ENCODE peak calls at places on chromosome 18, in seven cellular contexts. One of them, this sample, is unnamed.

GRCh38 chr18:29248856-29249255 is 1071.9 kb upstream of the CDH2 start:
- DNase-seq in SK-MEL-5: no peak
- DNase-seq in dermis microvascular lymphatic vessel endothelial cell: no peak
- DNase-seq in brain microvascular endothelial cell: no peak
- DNase-seq in RPMI7951: no peak
- DNase-seq in 8988T: no peak
- DNase-seq in GF-D8: no peak
- DNase-seq in this sample: no peak

GRCh38 chr18:62461591-62461990 is 61.2 kb upstream of the ZCCHC2 start:
- DNase-seq in brain microvascular endothelial cell: no peak
- DNase-seq in dermis microvascular lymphatic vessel endothelial cell: no peak
- DNase-seq in RPMI7951: no peak
- DNase-seq in SK-MEL-5: no peak
- DNase-seq in 8988T: no peak
- DNase-seq in GF-D8: no peak
- DNase-seq in this sample: no peak

GRCh38 chr18:22223263-22223960 is 54.0 kb downstream of the GATA6 start:
- DNase-seq in SK-MEL-5: no peak
- DNase-seq in GF-D8: no peak
- DNase-seq in dermis microvascular lymphatic vessel endothelial cell: peak
- DNase-seq in RPMI7951: peak
- DNase-seq in brain microvascular endothelial cell: peak
- DNase-seq in 8988T: peak
- DNase-seq in this sample: peak

GRCh38 chr18:45755936-45756335 is 32.0 kb downstream of the SLC14A1 start:
- DNase-seq in RPMI7951: peak
- DNase-seq in dermis microvascular lymphatic vessel endothelial cell: peak
- DNase-seq in SK-MEL-5: no peak
- DNase-seq in brain microvascular endothelial cell: peak
- DNase-seq in 8988T: no peak
- DNase-seq in GF-D8: no peak
- DNase-seq in this sample: no peak

GRCh38 chr18:10290244-10291240 is 163.9 kb upstream of the APCDD1 start:
- DNase-seq in RPMI7951: no peak
- DNase-seq in SK-MEL-5: no peak
- DNase-seq in brain microvascular endothelial cell: no peak
- DNase-seq in GF-D8: peak
- DNase-seq in 8988T: no peak
- DNase-seq in dermis microvascular lymphatic vessel endothelial cell: peak
- DNase-seq in this sample: no peak

GRCh38 chr18:7609617-7610016 is 42.5 kb downstream of the PTPRM start:
- DNase-seq in brain microvascular endothelial cell: no peak
- DNase-seq in RPMI7951: no peak
- DNase-seq in GF-D8: no peak
- DNase-seq in SK-MEL-5: no peak
- DNase-seq in dermis microvascular lymphatic vessel endothelial cell: no peak
- DNase-seq in 8988T: no peak
- DNase-seq in this sample: no peak

GRCh38 chr18:11419336-11419735 is 190.1 kb upstream of the SLC35G4 start:
- DNase-seq in brain microvascular endothelial cell: no peak
- DNase-seq in SK-MEL-5: no peak
- DNase-seq in 8988T: no peak
- DNase-seq in RPMI7951: no peak
- DNase-seq in GF-D8: no peak
- DNase-seq in dermis microvascular lymphatic vessel endothelial cell: peak
- DNase-seq in this sample: no peak

GRCh38 chr18:70422061-70422965 is 133.5 kb downstream of the SOCS6 start:
- DNase-seq in RPMI7951: peak
- DNase-seq in GF-D8: no peak
- DNase-seq in brain microvascular endothelial cell: peak
- DNase-seq in SK-MEL-5: peak
- DNase-seq in 8988T: no peak
- DNase-seq in dermis microvascular lymphatic vessel endothelial cell: peak
- DNase-seq in this sample: peak

GRCh38 chr18:23200751-23201150 is 65.5 kb downstream of the CABLES1 start:
- DNase-seq in SK-MEL-5: no peak
- DNase-seq in 8988T: no peak
- DNase-seq in dermis microvascular lymphatic vessel endothelial cell: no peak
- DNase-seq in GF-D8: no peak
- DNase-seq in brain microvascular endothelial cell: no peak
- DNase-seq in RPMI7951: no peak
- DNase-seq in this sample: no peak

GRCh38 chr18:10386956-10387355 is 67.5 kb upstream of the APCDD1 start:
- DNase-seq in RPMI7951: no peak
- DNase-seq in SK-MEL-5: no peak
- DNase-seq in GF-D8: no peak
- DNase-seq in 8988T: no peak
- DNase-seq in dermis microvascular lymphatic vessel endothelial cell: no peak
- DNase-seq in brain microvascular endothelial cell: no peak
- DNase-seq in this sample: no peak

GRCh38 chr18:78939105-78939504 is 40.5 kb upstream of the SALL3 start:
- DNase-seq in dermis microvascular lymphatic vessel endothelial cell: no peak
- DNase-seq in GF-D8: no peak
- DNase-seq in brain microvascular endothelial cell: no peak
- DNase-seq in SK-MEL-5: peak
- DNase-seq in 8988T: no peak
- DNase-seq in RPMI7951: peak
- DNase-seq in this sample: no peak

GRCh38 chr18:34848156-34848555 is 138.1 kb downstream of the DTNA start:
- DNase-seq in 8988T: no peak
- DNase-seq in brain microvascular endothelial cell: no peak
- DNase-seq in dermis microvascular lymphatic vessel endothelial cell: no peak
- DNase-seq in RPMI7951: no peak
- DNase-seq in SK-MEL-5: no peak
- DNase-seq in GF-D8: no peak
- DNase-seq in this sample: no peak

GRCh38 chr18:76932026-76932819 is 109.9 kb downstream of the ZNF236 start:
- DNase-seq in dermis microvascular lymphatic vessel endothelial cell: peak
- DNase-seq in RPMI7951: no peak
- DNase-seq in brain microvascular endothelial cell: no peak
- DNase-seq in SK-MEL-5: no peak
- DNase-seq in GF-D8: no peak
- DNase-seq in 8988T: no peak
- DNase-seq in this sample: peak

GRCh38 chr18:77088977-77089795 is 43.4 kb downstream of the MBP start:
- DNase-seq in SK-MEL-5: no peak
- DNase-seq in RPMI7951: no peak
- DNase-seq in brain microvascular endothelial cell: no peak
- DNase-seq in GF-D8: no peak
- DNase-seq in 8988T: no peak
- DNase-seq in dermis microvascular lymphatic vessel endothelial cell: no peak
- DNase-seq in this sample: no peak

GRCh38 chr18:66722671-66723070 is 118.8 kb upstream of the CDH19 start:
- DNase-seq in GF-D8: no peak
- DNase-seq in SK-MEL-5: peak
- DNase-seq in dermis microvascular lymphatic vessel endothelial cell: no peak
- DNase-seq in brain microvascular endothelial cell: no peak
- DNase-seq in RPMI7951: no peak
- DNase-seq in 8988T: no peak
- DNase-seq in this sample: no peak

GRCh38 chr18:21933931-21934765 is 193.6 kb downstream of the MIB1 start:
- DNase-seq in dermis microvascular lymphatic vessel endothelial cell: no peak
- DNase-seq in 8988T: no peak
- DNase-seq in RPMI7951: no peak
- DNase-seq in GF-D8: no peak
- DNase-seq in brain microvascular endothelial cell: no peak
- DNase-seq in SK-MEL-5: no peak
- DNase-seq in this sample: no peak

GRCh38 chr18:79702906-79703305 is 23.3 kb downstream of the CTDP1 start:
- DNase-seq in brain microvascular endothelial cell: no peak
- DNase-seq in dermis microvascular lymphatic vessel endothelial cell: no peak
- DNase-seq in GF-D8: no peak
- DNase-seq in 8988T: no peak
- DNase-seq in RPMI7951: no peak
- DNase-seq in SK-MEL-5: no peak
- DNase-seq in this sample: no peak

GRCh38 chr18:43563780-43564179 is 286.5 kb upstream of the SYT4 start:
- DNase-seq in brain microvascular endothelial cell: peak
- DNase-seq in GF-D8: no peak
- DNase-seq in RPMI7951: peak
- DNase-seq in 8988T: no peak
- DNase-seq in SK-MEL-5: peak
- DNase-seq in dermis microvascular lymphatic vessel endothelial cell: peak
- DNase-seq in this sample: no peak

GRCh38 chr18:47968721-47969120 is 38.3 kb upstream of the SMAD2 start:
- DNase-seq in brain microvascular endothelial cell: peak
- DNase-seq in dermis microvascular lymphatic vessel endothelial cell: no peak
- DNase-seq in RPMI7951: peak
- DNase-seq in SK-MEL-5: no peak
- DNase-seq in GF-D8: no peak
- DNase-seq in 8988T: no peak
- DNase-seq in this sample: no peak

GRCh38 chr18:27136208-27136535 is 48.9 kb downstream of the CHST9 start:
- DNase-seq in 8988T: peak
- DNase-seq in GF-D8: no peak
- DNase-seq in RPMI7951: peak
- DNase-seq in SK-MEL-5: no peak
- DNase-seq in brain microvascular endothelial cell: no peak
- DNase-seq in dermis microvascular lymphatic vessel endothelial cell: no peak
- DNase-seq in this sample: peak

GRCh38 chr18:70256994-70257393 is 31.9 kb upstream of the SOCS6 start:
- DNase-seq in SK-MEL-5: peak
- DNase-seq in dermis microvascular lymphatic vessel endothelial cell: no peak
- DNase-seq in 8988T: no peak
- DNase-seq in brain microvascular endothelial cell: no peak
- DNase-seq in RPMI7951: no peak
- DNase-seq in GF-D8: no peak
- DNase-seq in this sample: no peak

GRCh38 chr18:50527636-50528307 is 32.1 kb upstream of the MAPK4 start:
- DNase-seq in SK-MEL-5: no peak
- DNase-seq in 8988T: no peak
- DNase-seq in dermis microvascular lymphatic vessel endothelial cell: no peak
- DNase-seq in RPMI7951: no peak
- DNase-seq in GF-D8: no peak
- DNase-seq in brain microvascular endothelial cell: no peak
- DNase-seq in this sample: no peak

GRCh38 chr18:21112543-21113105 is 1.0 kb upstream of the ROCK1 start:
- DNase-seq in dermis microvascular lymphatic vessel endothelial cell: peak
- DNase-seq in GF-D8: no peak
- DNase-seq in SK-MEL-5: no peak
- DNase-seq in brain microvascular endothelial cell: no peak
- DNase-seq in RPMI7951: no peak
- DNase-seq in 8988T: no peak
- DNase-seq in this sample: no peak

GRCh38 chr18:1480309-1480708 is 575.6 kb downstream of the ADCYAP1 start:
- DNase-seq in brain microvascular endothelial cell: no peak
- DNase-seq in 8988T: no peak
- DNase-seq in GF-D8: no peak
- DNase-seq in RPMI7951: no peak
- DNase-seq in dermis microvascular lymphatic vessel endothelial cell: no peak
- DNase-seq in SK-MEL-5: no peak
- DNase-seq in this sample: no peak

GRCh38 chr18:36934884-36935283 is 106.0 kb downstream of the KIAA1328 start:
- DNase-seq in dermis microvascular lymphatic vessel endothelial cell: no peak
- DNase-seq in brain microvascular endothelial cell: peak
- DNase-seq in 8988T: no peak
- DNase-seq in SK-MEL-5: no peak
- DNase-seq in GF-D8: no peak
- DNase-seq in RPMI7951: peak
- DNase-seq in this sample: peak

GRCh38 chr18:40355701-40356100 is 1599.3 kb upstream of the PIK3C3 start:
- DNase-seq in GF-D8: no peak
- DNase-seq in RPMI7951: no peak
- DNase-seq in dermis microvascular lymphatic vessel endothelial cell: no peak
- DNase-seq in 8988T: no peak
- DNase-seq in SK-MEL-5: no peak
- DNase-seq in brain microvascular endothelial cell: peak
- DNase-seq in this sample: no peak

GRCh38 chr18:46274266-46274665 is 170.1 kb downstream of the HAUS1 start:
- DNase-seq in SK-MEL-5: no peak
- DNase-seq in dermis microvascular lymphatic vessel endothelial cell: no peak
- DNase-seq in RPMI7951: no peak
- DNase-seq in GF-D8: no peak
- DNase-seq in brain microvascular endothelial cell: no peak
- DNase-seq in 8988T: no peak
- DNase-seq in this sample: no peak

GRCh38 chr18:394276-394996 is 106.1 kb downstream of the COLEC12 start:
- DNase-seq in brain microvascular endothelial cell: no peak
- DNase-seq in dermis microvascular lymphatic vessel endothelial cell: no peak
- DNase-seq in SK-MEL-5: no peak
- DNase-seq in RPMI7951: no peak
- DNase-seq in GF-D8: no peak
- DNase-seq in 8988T: no peak
- DNase-seq in this sample: no peak

GRCh38 chr18:3664563-3665178 is 214.7 kb downstream of the TGIF1 start:
- DNase-seq in dermis microvascular lymphatic vessel endothelial cell: peak
- DNase-seq in SK-MEL-5: no peak
- DNase-seq in 8988T: no peak
- DNase-seq in brain microvascular endothelial cell: no peak
- DNase-seq in RPMI7951: peak
- DNase-seq in GF-D8: peak
- DNase-seq in this sample: no peak

GRCh38 chr18:50629148-50629631 is 69.3 kb downstream of the MAPK4 start:
- DNase-seq in brain microvascular endothelial cell: no peak
- DNase-seq in dermis microvascular lymphatic vessel endothelial cell: no peak
- DNase-seq in GF-D8: no peak
- DNase-seq in RPMI7951: no peak
- DNase-seq in SK-MEL-5: no peak
- DNase-seq in 8988T: no peak
- DNase-seq in this sample: no peak

GRCh38 chr18:26429535-26429934 is 118.8 kb downstream of the KCTD1 start:
- DNase-seq in GF-D8: no peak
- DNase-seq in RPMI7951: peak
- DNase-seq in SK-MEL-5: peak
- DNase-seq in 8988T: no peak
- DNase-seq in brain microvascular endothelial cell: peak
- DNase-seq in dermis microvascular lymphatic vessel endothelial cell: no peak
- DNase-seq in this sample: peak

GRCh38 chr18:621181-621580 is 24.4 kb downstream of the CLUL1 start:
- DNase-seq in brain microvascular endothelial cell: no peak
- DNase-seq in dermis microvascular lymphatic vessel endothelial cell: no peak
- DNase-seq in SK-MEL-5: no peak
- DNase-seq in 8988T: no peak
- DNase-seq in GF-D8: no peak
- DNase-seq in RPMI7951: peak
- DNase-seq in this sample: no peak

GRCh38 chr18:79888016-79888415 is 63.4 kb downstream of the SLC66A2 start:
- DNase-seq in dermis microvascular lymphatic vessel endothelial cell: no peak
- DNase-seq in SK-MEL-5: no peak
- DNase-seq in GF-D8: no peak
- DNase-seq in 8988T: no peak
- DNase-seq in brain microvascular endothelial cell: no peak
- DNase-seq in RPMI7951: no peak
- DNase-seq in this sample: no peak

GRCh38 chr18:23855721-23856120 is 158.8 kb upstream of the TTC39C start:
- DNase-seq in 8988T: no peak
- DNase-seq in dermis microvascular lymphatic vessel endothelial cell: no peak
- DNase-seq in brain microvascular endothelial cell: no peak
- DNase-seq in SK-MEL-5: no peak
- DNase-seq in GF-D8: no peak
- DNase-seq in RPMI7951: no peak
- DNase-seq in this sample: no peak

GRCh38 chr18:51012441-51012840 is 17.6 kb upstream of the SMAD4 start:
- DNase-seq in 8988T: no peak
- DNase-seq in SK-MEL-5: no peak
- DNase-seq in GF-D8: no peak
- DNase-seq in brain microvascular endothelial cell: no peak
- DNase-seq in RPMI7951: no peak
- DNase-seq in dermis microvascular lymphatic vessel endothelial cell: no peak
- DNase-seq in this sample: no peak

GRCh38 chr18:26547302-26548143 is 830 bp downstream of the KCTD1 start:
- DNase-seq in 8988T: peak
- DNase-seq in GF-D8: no peak
- DNase-seq in brain microvascular endothelial cell: peak
- DNase-seq in dermis microvascular lymphatic vessel endothelial cell: peak
- DNase-seq in SK-MEL-5: no peak
- DNase-seq in RPMI7951: no peak
- DNase-seq in this sample: no peak

GRCh38 chr18:46894124-46894523 is 23.2 kb downstream of the PIAS2 start:
- DNase-seq in SK-MEL-5: no peak
- DNase-seq in RPMI7951: no peak
- DNase-seq in GF-D8: no peak
- DNase-seq in brain microvascular endothelial cell: no peak
- DNase-seq in dermis microvascular lymphatic vessel endothelial cell: no peak
- DNase-seq in 8988T: no peak
- DNase-seq in this sample: no peak

GRCh38 chr18:12783524-12783923 is 80.7 kb downstream of the PSMG2 start:
- DNase-seq in 8988T: no peak
- DNase-seq in brain microvascular endothelial cell: no peak
- DNase-seq in RPMI7951: no peak
- DNase-seq in dermis microvascular lymphatic vessel endothelial cell: no peak
- DNase-seq in GF-D8: no peak
- DNase-seq in SK-MEL-5: no peak
- DNase-seq in this sample: no peak